ENCODE peak calls at places on chromosomes 4 and X, in four cellular contexts. R, G, P and A are unnamed samples.

GRCh38 chrX:53587795-53588194 is 98.7 kb downstream of the HUWE1 start:
- DNase-seq in R (no peak), G (no peak), P (no peak), A (peak)

GRCh38 chr4:159551268-159551667 is 448.4 kb downstream of the RAPGEF2 start:
- DNase-seq in R (no peak), G (no peak), P (no peak), A (peak)

GRCh38 chr4:55817691-55818090 is 1.9 kb upstream of the EXOC1L start:
- DNase-seq in R (no peak), G (no peak), P (no peak), A (no peak)

GRCh38 chr4:155807021-155807420 is 48.2 kb downstream of the GUCY1B1 start:
- DNase-seq in R (no peak), G (no peak), P (no peak), A (peak)

GRCh38 chr4:110518889-110519490 is 43.0 kb downstream of the ENPEP start:
- DNase-seq in R (peak), G (peak), P (no peak), A (peak)

GRCh38 chr4:119124314-119124713 is 11.3 kb upstream of the MYOZ2 start:
- DNase-seq in R (peak), G (no peak), P (no peak), A (no peak)

GRCh38 chr4:143251781-143252180 is 67.1 kb downstream of the USP38 start:
- DNase-seq in R (no peak), G (no peak), P (peak), A (peak)

GRCh38 chrX:108384783-108385182 is 53.4 kb downstream of the COL4A6 start:
- DNase-seq in R (no peak), G (no peak), P (no peak), A (no peak)

GRCh38 chr4:26522478-26522877 is 32.2 kb upstream of the CCKAR start:
- DNase-seq in R (no peak), G (no peak), P (no peak), A (peak)

GRCh38 chrX:39112143-39112542 is 310.9 kb downstream of the MID1IP1 start:
- DNase-seq in R (no peak), G (no peak), P (no peak), A (peak)

GRCh38 chrX:71998836-71999509 is 88.3 kb downstream of the NHSL2 start:
- DNase-seq in R (peak), G (peak), P (peak), A (peak)

GRCh38 chr4:123856689-123857545 is 460.3 kb downstream of the SPRY1 start:
- DNase-seq in R (peak), G (peak), P (no peak), A (peak)

GRCh38 chr4:141933978-141934377 is 297.6 kb downstream of the IL15 start:
- DNase-seq in R (no peak), G (no peak), P (no peak), A (no peak)

GRCh38 chr4:121217385-121217784 is 53.3 kb upstream of the TNIP3 start:
- DNase-seq in R (no peak), G (no peak), P (no peak), A (peak)

GRCh38 chr4:73396993-73397972 is 6.8 kb upstream of the ALB start:
- DNase-seq in R (no peak), G (peak), P (no peak), A (no peak)

GRCh38 chr4:166657261-166657660 is 577.0 kb downstream of the SPOCK3 start:
- DNase-seq in R (no peak), G (no peak), P (no peak), A (no peak)

GRCh38 chr4:139552506-139552905 is 3.5 kb downstream of the SETD7 start:
- DNase-seq in R (no peak), G (no peak), P (no peak), A (peak)

GRCh38 chrX:129581904-129582303 is 41.8 kb downstream of the OCRL start:
- DNase-seq in R (no peak), G (no peak), P (no peak), A (no peak)

GRCh38 chr4:77273412-77273811 is 116.4 kb downstream of the CCNG2 start:
- DNase-seq in R (no peak), G (no peak), P (no peak), A (no peak)

GRCh38 chrX:69137911-69138310 is 27.3 kb downstream of the PJA1 start:
- DNase-seq in R (no peak), G (no peak), P (no peak), A (no peak)

GRCh38 chr4:81031389-81032173 is 1.1 kb downstream of the BMP3 start:
- DNase-seq in R (no peak), G (no peak), P (no peak), A (no peak)

GRCh38 chr4:146261046-146261445 is 46.7 kb downstream of the REELD1 start:
- DNase-seq in R (no peak), G (no peak), P (no peak), A (no peak)

GRCh38 chr4:76723373-76723772 is 174.6 kb downstream of the SOWAHB start:
- DNase-seq in R (no peak), G (no peak), P (no peak), A (peak)

GRCh38 chrX:30613736-30614135 is 36.2 kb upstream of the TASL start:
- DNase-seq in R (no peak), G (no peak), P (no peak), A (no peak)

GRCh38 chr4:86250006-86250405 is 109.8 kb downstream of the MAPK10 start:
- DNase-seq in R (no peak), G (no peak), P (no peak), A (peak)

GRCh38 chrX:56947695-56948094 is 47.6 kb downstream of the SPIN3 start:
- DNase-seq in R (no peak), G (no peak), P (no peak), A (peak)

GRCh38 chr4:2289955-2290333 is 28.0 kb upstream of the MXD4 start:
- DNase-seq in R (no peak), G (no peak), P (no peak), A (no peak)

GRCh38 chrX:86148024-86148511 is at the start of gene DACH2:
- DNase-seq in R (peak), G (peak), P (no peak), A (peak)

GRCh38 chrX:31800219-31800618 is 728.4 kb upstream of the FTHL17 start:
- DNase-seq in R (no peak), G (no peak), P (no peak), A (no peak)

GRCh38 chrX:132206259-132206658 is 13.0 kb downstream of the RAP2C start:
- DNase-seq in R (peak), G (no peak), P (no peak), A (no peak)

GRCh38 chr4:37562592-37562991 is 123.6 kb downstream of the RELL1 start:
- DNase-seq in R (no peak), G (no peak), P (no peak), A (peak)

GRCh38 chr4:40205259-40206198 is 8.7 kb downstream of the RHOH start:
- DNase-seq in R (no peak), G (no peak), P (no peak), A (no peak)

GRCh38 chr4:2768124-2768523 is 12.0 kb upstream of the TNIP2 start:
- DNase-seq in R (no peak), G (no peak), P (no peak), A (no peak)

DNA sequence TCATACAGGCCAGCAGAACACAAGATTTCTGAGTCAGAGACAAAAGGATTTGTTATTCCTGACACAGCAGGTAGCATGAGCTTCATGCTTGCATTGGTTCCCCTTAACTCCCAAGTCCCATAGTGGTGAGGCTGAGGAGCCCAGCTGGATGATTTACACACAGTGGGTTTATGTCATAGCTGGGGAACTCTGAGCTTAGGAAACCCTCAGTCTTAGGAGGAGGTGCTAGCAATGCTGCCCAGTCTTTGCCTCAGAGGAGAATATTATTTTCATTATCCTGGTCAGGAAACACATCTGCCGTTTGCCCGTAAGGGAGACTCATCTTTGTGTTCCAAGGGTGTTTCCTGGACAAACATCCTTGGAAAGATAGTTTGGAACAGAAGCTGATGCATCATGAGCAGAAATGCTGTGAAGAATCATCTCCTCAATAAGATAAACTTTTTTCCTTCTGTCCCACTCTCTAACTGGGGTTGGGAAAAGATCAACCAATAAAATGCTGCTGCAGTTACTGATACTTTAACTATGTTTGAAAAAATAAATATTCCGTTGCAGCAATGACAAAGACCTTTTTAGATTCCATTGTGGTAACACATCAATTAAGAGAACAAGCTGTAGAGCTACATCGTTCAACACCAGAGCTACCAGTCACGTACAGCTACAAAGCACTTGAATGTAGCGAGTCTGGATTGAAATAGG is 146.8 kb downstream of the DCLK2 start:
- DNase-seq in R (no peak), G (no peak), P (no peak), A (peak)
- H3K4me2 ChIP-seq in R (no peak), G (no peak), P (no peak), A (peak)

GRCh38 chrX:47361538-47362511 is 8.6 kb upstream of the ZNF157 start:
- DNase-seq in R (peak), G (peak), P (peak), A (peak)
- H3K9ac ChIP-seq in R (no peak), G (no peak), P (peak), A (peak)

DNA sequence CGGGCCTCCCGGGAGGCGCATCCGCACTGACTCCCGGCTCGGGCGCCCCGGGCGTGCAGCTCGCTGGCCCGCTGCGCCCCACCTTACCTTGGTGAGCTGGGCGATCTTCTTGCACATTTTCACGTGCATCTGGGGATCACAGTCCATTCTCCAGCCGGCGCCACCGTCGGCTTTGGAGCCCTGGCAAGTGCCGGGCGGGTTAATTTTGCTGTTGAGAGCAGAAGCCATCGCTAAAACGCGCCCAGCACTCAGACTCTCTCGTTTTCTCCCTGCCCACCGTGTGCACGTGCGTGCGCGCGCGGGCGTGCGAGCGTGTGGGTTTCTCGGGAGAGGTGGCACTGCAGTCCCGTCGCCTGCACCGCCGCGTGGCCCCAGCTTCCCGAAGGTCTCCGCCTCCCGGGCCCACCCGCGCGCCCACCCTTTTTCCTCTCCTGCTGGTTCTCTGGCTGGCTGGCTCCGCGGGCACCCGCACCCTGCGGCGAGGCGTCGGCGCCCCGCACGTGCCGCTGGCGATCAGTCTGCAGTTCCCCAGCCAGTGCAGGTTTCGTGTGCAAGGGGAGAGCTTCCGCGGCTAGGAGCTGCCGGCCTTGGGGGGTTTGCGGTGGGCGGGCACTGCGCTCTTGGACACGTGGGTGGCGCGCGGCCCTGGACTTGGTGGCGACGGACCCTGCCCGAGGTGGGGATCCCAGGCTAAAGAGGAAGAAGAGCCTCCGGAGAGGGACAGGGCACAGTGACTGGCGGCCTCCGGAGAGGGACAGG is at the start of gene FAM184B:
- DNase-seq in R (peak), G (no peak), P (no peak), A (peak)
- TF ChIP-seq EZH2 in R (peak), G (no peak), P (no peak), A (no peak)

DNA sequence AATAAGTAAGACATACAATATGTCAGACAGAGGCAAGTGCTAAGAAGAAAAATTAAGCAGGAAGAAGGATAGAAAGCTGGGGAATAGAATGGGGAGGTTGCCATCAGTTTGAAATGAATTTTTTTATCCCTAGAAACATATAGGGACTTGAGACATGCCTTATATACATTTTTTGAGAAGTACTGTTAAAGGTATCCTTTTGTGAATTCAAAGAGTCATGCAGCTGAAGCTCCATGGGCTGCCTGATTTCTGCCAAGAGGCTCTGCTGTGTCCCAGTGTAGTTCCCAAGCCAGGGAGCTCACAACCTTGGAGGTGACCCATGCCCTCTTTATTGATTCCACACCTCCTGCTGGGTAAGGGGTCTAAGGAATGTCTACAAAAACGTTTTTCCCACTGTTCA is 564.6 kb upstream of the DIPK2B start:
- DNase-seq in R (no peak), G (no peak), P (no peak), A (no peak)
- H3K4me2 ChIP-seq in R (peak), G (no peak), P (peak), A (peak)

GRCh38 chrX:10098235-10098819 is 58.4 kb upstream of the CLCN4 start:
- DNase-seq in R (peak), G (no peak), P (no peak), A (peak)
- H3K9ac ChIP-seq in R (no peak), G (no peak), P (no peak), A (peak)

DNA sequence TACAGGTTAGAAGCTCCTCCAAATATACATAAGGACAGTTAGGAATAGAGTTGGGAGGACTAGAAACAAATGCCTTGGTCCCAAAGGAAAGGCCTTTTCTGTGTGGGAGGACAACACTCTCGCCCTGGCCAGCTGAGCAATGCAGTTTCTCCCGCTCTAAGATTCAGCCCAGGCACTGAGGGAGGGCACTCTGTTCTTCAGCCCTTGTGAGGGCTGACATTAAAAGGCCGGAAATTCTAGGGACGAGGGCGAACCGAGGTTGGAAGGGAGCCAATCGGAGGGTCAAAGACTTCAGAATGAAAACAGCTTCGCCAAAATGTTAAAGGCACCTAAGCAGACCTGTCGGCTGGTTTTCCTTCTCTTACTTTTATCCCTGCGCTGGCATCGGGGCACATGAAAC is 2.9 kb upstream of the PTCHD1 start:
- DNase-seq in R (no peak), G (no peak), P (no peak), A (no peak)
- TF ChIP-seq EZH2 in R (no peak), G (no peak), P (no peak), A (no peak)

GRCh38 chr4:154739111-154739510 is 4.7 kb upstream of the LRAT start:
- DNase-seq in R (no peak), G (no peak), P (no peak), A (no peak)

GRCh38 chr4:154741877-154742851 is 1.6 kb upstream of the LRAT start:
- DNase-seq in R (no peak), G (no peak), P (no peak), A (peak)

GRCh38 chr4:154743683-154744340 is at the start of gene LRAT:
- DNase-seq in R (no peak), G (no peak), P (peak), A (peak)

GRCh38 chr4:154740462-154740861 is 3.3 kb upstream of the LRAT start:
- DNase-seq in R (no peak), G (no peak), P (no peak), A (no peak)

GRCh38 chr4:154741131-154741530 is 2.7 kb upstream of the LRAT start:
- DNase-seq in R (no peak), G (no peak), P (no peak), A (no peak)
- H3K4me2 ChIP-seq in R (no peak), G (no peak), P (no peak), A (no peak)

GRCh38 chrX:44342866-44343265 is 606 bp downstream of the EFHC2 start:
- DNase-seq in R (no peak), G (no peak), P (no peak), A (no peak)
- H3K9ac ChIP-seq in R (no peak), G (no peak), P (no peak), A (peak)

DNA sequence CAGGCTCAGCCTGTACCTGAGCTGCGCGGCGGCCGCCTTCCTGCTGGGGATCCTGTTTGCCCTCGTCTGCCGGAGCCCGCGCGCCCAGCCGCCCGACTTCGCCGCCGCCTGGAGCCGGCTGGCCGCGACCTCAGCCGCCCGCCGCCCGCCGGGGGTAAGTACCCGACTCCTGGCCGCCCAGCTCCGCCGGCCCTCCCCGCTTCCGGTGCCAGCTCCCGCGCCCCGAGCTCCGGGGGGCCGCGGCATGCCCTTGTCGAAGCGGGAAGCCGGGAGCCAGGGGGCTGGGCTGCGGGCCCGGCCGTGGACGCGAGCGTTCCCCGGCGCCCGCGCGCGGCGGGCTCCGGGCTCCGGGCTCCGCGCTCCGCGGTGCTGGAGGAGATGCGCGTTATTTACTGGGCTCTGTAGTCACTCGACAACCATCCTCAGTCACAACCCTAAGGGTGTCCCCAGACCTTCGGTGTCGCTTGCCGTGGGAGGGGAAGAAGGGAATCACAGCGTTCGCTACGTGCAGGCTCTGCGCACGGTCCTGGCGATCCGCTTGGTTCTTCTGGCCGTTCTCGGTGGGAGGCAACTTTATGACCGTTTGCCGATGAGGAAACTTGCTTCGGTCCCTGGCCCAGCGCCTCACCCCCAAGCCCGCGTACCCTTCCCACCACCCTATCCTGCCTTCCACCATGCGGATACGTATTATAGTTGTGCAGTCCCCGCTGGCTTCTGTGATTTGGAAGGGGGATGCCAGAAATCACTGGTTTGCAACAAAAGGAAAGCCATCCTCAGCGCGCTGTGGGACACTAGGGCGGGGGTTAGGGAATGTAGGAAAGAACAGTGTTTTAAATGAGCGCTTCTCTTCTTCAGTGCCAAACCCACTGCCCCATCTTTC is 944 bp downstream of the SNX25 start:
- DNase-seq in R (peak), G (peak), P (no peak), A (peak)
- TF ChIP-seq EZH2 in R (no peak), G (no peak), P (no peak), A (no peak)

DNA sequence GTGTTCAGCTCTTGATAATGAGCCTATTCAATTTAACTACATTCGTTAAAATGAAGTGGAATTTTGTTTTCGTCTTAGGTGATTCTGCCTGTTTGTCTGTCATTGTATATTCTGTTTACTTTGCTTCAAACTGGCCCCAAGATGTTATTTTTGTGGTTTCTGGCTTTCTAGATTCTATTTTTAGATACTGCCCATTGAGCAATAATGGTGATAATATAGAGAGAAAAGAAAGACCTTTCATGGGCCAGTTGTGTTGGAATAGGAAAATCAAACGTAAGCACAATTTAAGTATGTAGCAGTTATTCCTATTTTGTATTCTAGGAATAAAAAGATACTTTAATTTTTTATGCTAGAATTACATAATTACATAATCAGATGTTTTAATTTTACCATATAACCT is 4.0 kb downstream of the CDKN2AIP start:
- DNase-seq in R (no peak), G (no peak), P (no peak), A (peak)
- H3K4me2 ChIP-seq in R (no peak), G (peak), P (no peak), A (no peak)